ENCODE peak calls at places on chromosomes 3 and 15, in five cellular contexts. J is HEK293T, X is H1, O is NT2/D1, Q is HepG2. C is an unnamed sample.

GRCh38 chr15:70435369-70435768 is 328.0 kb downstream of the UACA start:
- DNase-seq in J (no peak), X (no peak), O (no peak), Q (no peak), C (no peak)

GRCh38 chr3:18223591-18224338 is 201.4 kb downstream of the SATB1 start:
- DNase-seq in J (no peak), X (no peak), O (no peak), Q (no peak), C (peak; percentile 55)

GRCh38 chr3:176208915-176209314 is 988.4 kb downstream of the TBL1XR1 start:
- DNase-seq in J (no peak), X (no peak), O (no peak), Q (no peak), C (no peak)

GRCh38 chr15:49103676-49104075 is 51.7 kb downstream of the COPS2 start:
- DNase-seq in J (no peak), X (no peak), O (no peak), Q (no peak), C (no peak)

GRCh38 chr3:143265501-143266070 is 146.0 kb downstream of the CHST2 start:
- DNase-seq in J (no peak), X (no peak), O (no peak), Q (no peak), C (no peak)

GRCh38 chr3:75192065-75192658 is 472.0 kb upstream of the FRG2C start:
- DNase-seq in J (peak; percentile 46), X (no peak), O (peak; percentile 27), Q (peak; percentile 35), C (no peak)

GRCh38 chr3:149299938-149300791 is 33.3 kb downstream of the TM4SF18 start:
- DNase-seq in J (peak; percentile 55), X (no peak), O (no peak), Q (peak; percentile 94), C (peak; percentile 16)

GRCh38 chr15:78059110-78059839 is 18.2 kb downstream of the TBC1D2B start:
- DNase-seq in J (no peak), X (no peak), O (no peak), Q (no peak), C (no peak)

GRCh38 chr15:25939122-25939521 is 76.0 kb upstream of the ATP10A start:
- DNase-seq in J (no peak), X (no peak), O (no peak), Q (no peak), C (peak; percentile 27)

GRCh38 chr3:73072634-73073033 is 11.2 kb downstream of the EBLN2 start:
- DNase-seq in J (no peak), X (no peak), O (no peak), Q (no peak), C (no peak)

GRCh38 chr3:124620600-124621063 is 109.6 kb upstream of the UMPS start:
- DNase-seq in J (no peak), X (no peak), O (peak; percentile 18), Q (peak; percentile 96), C (peak; percentile 38)

GRCh38 chr3:106078635-106079034 is 209.8 kb upstream of the CBLB start:
- DNase-seq in J (no peak), X (no peak), O (no peak), Q (no peak), C (no peak)

GRCh38 chr3:70273492-70273891 is 38.9 kb downstream of the MDFIC2 start:
- DNase-seq in J (no peak), X (no peak), O (no peak), Q (no peak), C (no peak)

GRCh38 chr3:171813897-171814460 is 3.7 kb upstream of the PLD1 start:
- DNase-seq in J (no peak), X (no peak), O (no peak), Q (no peak), C (peak; percentile 83)

GRCh38 chr15:71252036-71252898 is 137.0 kb downstream of the THSD4 start:
- DNase-seq in J (peak; percentile 40), X (no peak), O (no peak), Q (no peak), C (no peak)

GRCh38 chr15:60358935-60359672 is 38.7 kb downstream of the ANXA2 start:
- DNase-seq in J (no peak), X (no peak), O (no peak), Q (no peak), C (no peak)

GRCh38 chr15:89244512-89244869 is 712 bp downstream of the FANCI start:
- DNase-seq in J (peak; percentile 46), X (no peak), O (no peak), Q (peak; percentile 13), C (no peak)

GRCh38 chr3:168249048-168249538 is 153.4 kb upstream of the GOLIM4 start:
- DNase-seq in J (peak; percentile 53), X (no peak), O (no peak), Q (no peak), C (no peak)

GRCh38 chr3:151697496-151697895 is 36.2 kb upstream of the AADACL2 start:
- DNase-seq in J (no peak), X (no peak), O (no peak), Q (no peak), C (no peak)

GRCh38 chr15:95972136-95972553 is 358.4 kb upstream of the NR2F2 start:
- DNase-seq in J (no peak), X (no peak), O (no peak), Q (no peak), C (no peak)
- TF ChIP-seq SUZ12 in J (no peak), X (no peak), O (no peak), Q (no peak), C (no peak)

GRCh38 chr3:187738089-187738399 is 7.2 kb downstream of the BCL6 start:
- DNase-seq in J (no peak), X (no peak), O (no peak), Q (no peak), C (no peak)

GRCh38 chr3:187736418-187736871 is 8.8 kb downstream of the BCL6 start:
- DNase-seq in J (no peak), X (no peak), O (no peak), Q (no peak), C (no peak)

GRCh38 chr3:187738400-187739124 is 6.7 kb downstream of the BCL6 start:
- DNase-seq in J (peak; percentile 68), X (peak; percentile 86), O (peak; percentile 93), Q (peak; percentile 72), C (no peak)

GRCh38 chr3:187739125-187739560 is 6.1 kb downstream of the BCL6 start:
- DNase-seq in J (no peak), X (no peak), O (no peak), Q (no peak), C (no peak)

DNA sequence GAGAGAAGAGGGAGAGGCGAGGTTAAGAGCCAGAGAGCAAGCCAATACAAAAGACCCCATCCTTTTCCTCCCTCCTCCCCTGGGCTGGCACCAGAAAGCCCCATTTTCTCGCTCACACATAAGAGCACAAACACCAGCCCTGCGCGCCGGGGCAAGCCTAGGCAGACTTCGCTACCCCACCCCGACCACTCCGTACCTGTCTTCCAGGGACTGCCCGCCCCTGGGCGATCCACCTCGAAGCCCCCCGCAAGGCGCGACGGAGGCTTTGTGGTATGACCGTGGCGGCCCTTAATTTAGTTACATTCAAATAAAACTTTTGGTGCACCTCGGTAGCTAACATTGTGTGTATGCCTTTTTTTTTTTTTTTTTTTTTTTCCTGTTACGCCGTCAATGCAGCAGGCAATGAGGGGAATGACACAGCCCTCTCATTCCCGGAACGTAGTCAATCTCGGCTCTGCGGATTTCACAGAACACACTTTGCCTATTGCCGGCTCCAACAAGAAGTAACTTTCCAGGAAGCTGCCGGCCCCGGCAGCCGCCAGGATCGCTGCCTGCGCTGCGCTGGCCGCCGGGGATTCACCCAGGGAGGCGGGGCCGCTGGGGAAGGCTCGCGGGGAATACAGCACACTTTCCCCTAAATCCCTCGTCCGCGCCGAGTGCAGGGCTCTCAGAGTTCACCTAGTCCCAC is 7.7 kb downstream of the BCL6 start:
- DNase-seq in J (no peak), X (no peak), O (no peak), Q (no peak), C (no peak)
- TF ChIP-seq SUZ12 in J (no peak), X (peak; percentile 5), O (no peak), Q (no peak), C (no peak)

GRCh38 chr15:86852741-86853140 is 773.1 kb downstream of the AGBL1 start:
- DNase-seq in J (no peak), X (no peak), O (no peak), Q (no peak), C (no peak)

GRCh38 chr15:86854186-86854585 is 774.5 kb downstream of the AGBL1 start:
- DNase-seq in J (no peak), X (no peak), O (no peak), Q (no peak), C (no peak)

GRCh38 chr15:86855307-86855706 is 775.6 kb downstream of the AGBL1 start:
- DNase-seq in J (no peak), X (no peak), O (no peak), Q (no peak), C (no peak)

GRCh38 chr15:86855962-86856361 is 776.3 kb downstream of the AGBL1 start:
- DNase-seq in J (no peak), X (no peak), O (peak; percentile 3), Q (no peak), C (no peak)

GRCh38 chr15:86857701-86858100 is 778.0 kb downstream of the AGBL1 start:
- DNase-seq in J (no peak), X (no peak), O (no peak), Q (no peak), C (no peak)
- TF ChIP-seq SUZ12 in J (no peak), X (no peak), O (no peak), Q (no peak), C (no peak)

GRCh38 chr3:186587183-186587582 is 16.7 kb downstream of the DNAJB11 start:
- DNase-seq in J (no peak), X (no peak), O (no peak), Q (no peak), C (no peak)

GRCh38 chr3:186582541-186582940 is 12.0 kb downstream of the DNAJB11 start:
- DNase-seq in J (no peak), X (no peak), O (no peak), Q (no peak), C (no peak)

GRCh38 chr3:186588619-186589018 is 18.1 kb downstream of the DNAJB11 start:
- DNase-seq in J (no peak), X (no peak), O (no peak), Q (no peak), C (no peak)

GRCh38 chr3:186589115-186589514 is 18.6 kb downstream of the DNAJB11 start:
- DNase-seq in J (no peak), X (no peak), O (no peak), Q (peak; percentile 60), C (no peak)

DNA sequence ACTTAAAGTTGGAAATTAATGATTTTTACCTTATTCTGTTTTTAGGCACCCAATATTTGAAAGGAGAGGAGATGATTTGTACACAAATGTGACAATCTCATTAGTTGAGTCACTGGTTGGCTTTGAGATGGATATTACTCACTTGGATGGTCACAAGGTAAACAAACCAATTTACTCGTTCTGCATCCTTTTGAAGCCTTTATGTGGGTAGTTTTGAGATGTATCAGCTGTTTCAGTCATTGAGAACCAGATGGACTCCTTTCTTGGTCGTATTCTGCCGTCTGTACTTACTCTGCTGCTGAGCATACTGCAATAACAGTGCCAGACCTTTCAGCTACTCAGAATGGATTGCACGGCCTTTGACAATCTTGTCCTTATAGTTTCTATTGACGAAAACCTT is 13.3 kb downstream of the DNAJB11 start:
- DNase-seq in J (no peak), X (no peak), O (no peak), Q (no peak), C (no peak)
- TF ChIP-seq SUZ12 in J (no peak), X (no peak), O (no peak), Q (no peak), C (no peak)

GRCh38 chr3:53114412-53115074 is 15.7 kb downstream of the RFT1 start:
- DNase-seq in J (no peak), X (no peak), O (no peak), Q (no peak), C (no peak)
- TF ChIP-seq SUZ12 in J (no peak), X (no peak), O (no peak), Q (no peak), C (no peak)

GRCh38 chr3:121165397-121165837 is 257.4 kb downstream of the STXBP5L start:
- DNase-seq in J (no peak), X (no peak), O (no peak), Q (no peak), C (no peak)
- TF ChIP-seq SUZ12 in J (no peak), X (no peak), O (no peak), Q (no peak), C (no peak)

C was measured in GM12878.